ENCODE peak calls at places on chromosome 10, in ten cellular contexts. R is posterior cingulate gyrus, L is substantia nigra, F is fibroblast of mammary gland, V is hepatocyte, C is fibroblast of the conjunctiva, T is activated gamma-delta T cell treated with Interleukin-2 at 50 U/mL for 16 hours, J is KBM-7, H is OCI-M1, E is cardiac septum. N is an unnamed sample.

GRCh38 chr10:92550924-92551323 is 23.0 kb downstream of the IDE start:
- DNase-seq in H (no peak), R (no peak), J (no peak), F (no peak), L (no peak), T (no peak), V (no peak), E (no peak), C (no peak), N (no peak)

GRCh38 chr10:78435484-78436222 is 402.0 kb downstream of the RPS24 start:
- DNase-seq in V (no peak), J (no peak), T (no peak), L (no peak), E (peak; percentile 31), C (no peak), R (no peak), H (no peak), F (no peak), N (no peak)

GRCh38 chr10:61503051-61503450 is 49.9 kb upstream of the TMEM26 start:
- DNase-seq in F (peak; percentile 67), J (no peak), E (no peak), L (no peak), T (no peak), R (no peak), V (no peak), C (no peak), H (no peak), N (no peak)

GRCh38 chr10:13100349-13101294 is 659 bp downstream of the OPTN start:
- DNase-seq in H (peak; percentile 67), C (no peak), T (peak; percentile 21), F (peak; percentile 31), J (no peak), L (no peak), V (peak; percentile 47), E (no peak), R (peak; percentile 87), N (peak; percentile 68)

GRCh38 chr10:122342293-122343134 is 32.0 kb upstream of the PLEKHA1 start:
- DNase-seq in J (peak; percentile 49), R (no peak), T (peak; percentile 66), H (peak; percentile 60), F (peak; percentile 68), L (peak; percentile 40), C (peak; percentile 46), V (peak; percentile 70), E (no peak), N (peak; percentile 6)

GRCh38 chr10:73577788-73578187 is 13.4 kb downstream of the USP54 start:
- DNase-seq in C (peak; percentile 52), J (no peak), T (no peak), V (peak; percentile 60), F (peak; percentile 72), L (peak; percentile 45), R (no peak), E (peak; percentile 78), H (no peak), N (no peak)

GRCh38 chr10:75230600-75231038 is 5.1 kb downstream of the COMTD1 start:
- DNase-seq in J (peak; percentile 86), E (peak; percentile 94), V (peak; percentile 93), H (peak; percentile 93), F (peak; percentile 86), L (peak; percentile 92), R (peak; percentile 98), T (peak; percentile 94), C (peak; percentile 76), N (peak; percentile 93)

GRCh38 chr10:100745882-100746412 is 565 bp downstream of the PAX2 start:
- DNase-seq in V (no peak), H (no peak), E (no peak), F (no peak), L (no peak), C (no peak), T (no peak), J (no peak), R (peak; percentile 68), N (no peak)

GRCh38 chr10:2986341-2986933 is 80.9 kb upstream of the PFKP start:
- DNase-seq in V (no peak), T (no peak), H (no peak), J (peak; percentile 58), R (no peak), F (no peak), E (no peak), C (no peak), L (no peak), N (no peak)